ENCODE peak calls at places on chromosomes 13 and 19, in eight cellular contexts. One of them, this sample, is unnamed.

GRCh38 chr13:72820156-72820897 is 38.4 kb downstream of the PIBF1 start:
- DNase-seq in ACHN: no peak
- DNase-seq in germinal center: no peak
- DNase-seq in NCI-H2081 treated with DMSO at 0.1 percent for 48 hours: no peak
- DNase-seq in DMS153: no peak
- DNase-seq in fibroblast of pulmonary artery: peak
- DNase-seq in nucleus accumbens: no peak
- DNase-seq in HFF-Myc: no peak
- DNase-seq in this sample: no peak

GRCh38 chr19:18866800-18867123 is 29.2 kb downstream of the CERS1 start:
- DNase-seq in nucleus accumbens: no peak
- DNase-seq in fibroblast of pulmonary artery: no peak
- DNase-seq in germinal center: no peak
- DNase-seq in NCI-H2081 treated with DMSO at 0.1 percent for 48 hours: no peak
- DNase-seq in ACHN: no peak
- DNase-seq in DMS153: no peak
- DNase-seq in HFF-Myc: no peak
- DNase-seq in this sample: no peak

GRCh38 chr19:52660981-52661380 is 22.8 kb upstream of the ZNF83 start:
- DNase-seq in nucleus accumbens: no peak
- DNase-seq in germinal center: no peak
- DNase-seq in fibroblast of pulmonary artery: no peak
- DNase-seq in HFF-Myc: no peak
- DNase-seq in NCI-H2081 treated with DMSO at 0.1 percent for 48 hours: no peak
- DNase-seq in DMS153: no peak
- DNase-seq in ACHN: no peak
- DNase-seq in this sample: no peak

GRCh38 chr19:31349160-31349881 is at the start of gene TSHZ3:
- DNase-seq in ACHN: peak
- DNase-seq in HFF-Myc: no peak
- DNase-seq in nucleus accumbens: peak
- DNase-seq in NCI-H2081 treated with DMSO at 0.1 percent for 48 hours: no peak
- DNase-seq in DMS153: no peak
- DNase-seq in germinal center: no peak
- DNase-seq in fibroblast of pulmonary artery: peak
- DNase-seq in this sample: peak

GRCh38 chr13:27353166-27353583 is 71.2 kb upstream of the GTF3A start:
- DNase-seq in fibroblast of pulmonary artery: peak
- DNase-seq in DMS153: no peak
- DNase-seq in HFF-Myc: no peak
- DNase-seq in nucleus accumbens: no peak
- DNase-seq in germinal center: peak
- DNase-seq in ACHN: peak
- DNase-seq in NCI-H2081 treated with DMSO at 0.1 percent for 48 hours: no peak
- DNase-seq in this sample: no peak

GRCh38 chr19:27759896-27760295 is 1453.1 kb downstream of the UQCRFS1 start:
- DNase-seq in germinal center: no peak
- DNase-seq in DMS153: no peak
- DNase-seq in ACHN: no peak
- DNase-seq in NCI-H2081 treated with DMSO at 0.1 percent for 48 hours: no peak
- DNase-seq in fibroblast of pulmonary artery: no peak
- DNase-seq in nucleus accumbens: no peak
- DNase-seq in HFF-Myc: no peak
- DNase-seq in this sample: no peak

GRCh38 chr13:107554355-107554905 is 660.9 kb downstream of the LIG4 start:
- DNase-seq in HFF-Myc: no peak
- DNase-seq in NCI-H2081 treated with DMSO at 0.1 percent for 48 hours: no peak
- DNase-seq in fibroblast of pulmonary artery: no peak
- DNase-seq in nucleus accumbens: no peak
- DNase-seq in DMS153: peak
- DNase-seq in germinal center: no peak
- DNase-seq in ACHN: no peak
- DNase-seq in this sample: no peak

GRCh38 chr19:10105241-10106099 is 692 bp upstream of the PPAN start:
- DNase-seq in ACHN: no peak
- DNase-seq in HFF-Myc: no peak
- DNase-seq in germinal center: peak
- DNase-seq in NCI-H2081 treated with DMSO at 0.1 percent for 48 hours: no peak
- DNase-seq in fibroblast of pulmonary artery: no peak
- DNase-seq in nucleus accumbens: no peak
- DNase-seq in DMS153: no peak
- DNase-seq in this sample: no peak

GRCh38 chr19:51598159-51598915 is 27.3 kb downstream of the ZNF175 start:
- DNase-seq in fibroblast of pulmonary artery: no peak
- DNase-seq in NCI-H2081 treated with DMSO at 0.1 percent for 48 hours: no peak
- DNase-seq in ACHN: no peak
- DNase-seq in DMS153: no peak
- DNase-seq in germinal center: no peak
- DNase-seq in nucleus accumbens: no peak
- DNase-seq in HFF-Myc: no peak
- DNase-seq in this sample: no peak

GRCh38 chr19:49149652-49150105 is 5.5 kb downstream of the HRC start:
- DNase-seq in DMS153: peak
- DNase-seq in germinal center: no peak
- DNase-seq in NCI-H2081 treated with DMSO at 0.1 percent for 48 hours: no peak
- DNase-seq in fibroblast of pulmonary artery: peak
- DNase-seq in ACHN: peak
- DNase-seq in HFF-Myc: no peak
- DNase-seq in nucleus accumbens: peak
- DNase-seq in this sample: peak

GRCh38 chr19:46813570-46814358 is 25.4 kb upstream of the SLC1A5 start:
- DNase-seq in NCI-H2081 treated with DMSO at 0.1 percent for 48 hours: no peak
- DNase-seq in fibroblast of pulmonary artery: peak
- DNase-seq in DMS153: peak
- DNase-seq in HFF-Myc: no peak
- DNase-seq in germinal center: no peak
- DNase-seq in nucleus accumbens: no peak
- DNase-seq in ACHN: no peak
- DNase-seq in this sample: peak

GRCh38 chr13:39538826-39539555 is 64.0 kb downstream of the LHFPL6 start:
- DNase-seq in DMS153: peak
- DNase-seq in ACHN: no peak
- DNase-seq in HFF-Myc: peak
- DNase-seq in germinal center: no peak
- DNase-seq in fibroblast of pulmonary artery: no peak
- DNase-seq in nucleus accumbens: no peak
- DNase-seq in NCI-H2081 treated with DMSO at 0.1 percent for 48 hours: no peak
- DNase-seq in this sample: no peak

GRCh38 chr13:28423010-28423409 is 71.9 kb downstream of the FLT1 start:
- DNase-seq in nucleus accumbens: no peak
- DNase-seq in NCI-H2081 treated with DMSO at 0.1 percent for 48 hours: no peak
- DNase-seq in ACHN: no peak
- DNase-seq in HFF-Myc: no peak
- DNase-seq in DMS153: no peak
- DNase-seq in germinal center: peak
- DNase-seq in fibroblast of pulmonary artery: no peak
- DNase-seq in this sample: no peak

GRCh38 chr19:58409010-58409790 is 751 bp downstream of the ZNF584 start:
- DNase-seq in germinal center: no peak
- DNase-seq in ACHN: peak
- DNase-seq in NCI-H2081 treated with DMSO at 0.1 percent for 48 hours: no peak
- DNase-seq in HFF-Myc: no peak
- DNase-seq in fibroblast of pulmonary artery: no peak
- DNase-seq in DMS153: no peak
- DNase-seq in nucleus accumbens: no peak
- DNase-seq in this sample: no peak

GRCh38 chr13:33694546-33694945 is 123.4 kb upstream of the RFC3 start:
- DNase-seq in ACHN: no peak
- DNase-seq in fibroblast of pulmonary artery: no peak
- DNase-seq in nucleus accumbens: no peak
- DNase-seq in germinal center: no peak
- DNase-seq in DMS153: no peak
- DNase-seq in HFF-Myc: no peak
- DNase-seq in NCI-H2081 treated with DMSO at 0.1 percent for 48 hours: no peak
- DNase-seq in this sample: no peak

GRCh38 chr19:29467824-29468401 is 57.9 kb upstream of the VSTM2B start:
- DNase-seq in HFF-Myc: peak
- DNase-seq in nucleus accumbens: peak
- DNase-seq in ACHN: peak
- DNase-seq in fibroblast of pulmonary artery: peak
- DNase-seq in DMS153: no peak
- DNase-seq in germinal center: no peak
- DNase-seq in NCI-H2081 treated with DMSO at 0.1 percent for 48 hours: no peak
- DNase-seq in this sample: no peak

GRCh38 chr19:4376991-4377781 is 23.2 kb downstream of the SH3GL1 start:
- DNase-seq in DMS153: no peak
- DNase-seq in germinal center: no peak
- DNase-seq in fibroblast of pulmonary artery: no peak
- DNase-seq in NCI-H2081 treated with DMSO at 0.1 percent for 48 hours: no peak
- DNase-seq in HFF-Myc: no peak
- DNase-seq in nucleus accumbens: no peak
- DNase-seq in ACHN: no peak
- DNase-seq in this sample: no peak

GRCh38 chr13:80312967-80313366 is 28.0 kb downstream of the SPRY2 start:
- DNase-seq in DMS153: no peak
- DNase-seq in HFF-Myc: no peak
- DNase-seq in nucleus accumbens: no peak
- DNase-seq in germinal center: no peak
- DNase-seq in fibroblast of pulmonary artery: no peak
- DNase-seq in ACHN: no peak
- DNase-seq in NCI-H2081 treated with DMSO at 0.1 percent for 48 hours: no peak
- DNase-seq in this sample: no peak

GRCh38 chr13:29937836-29938235 is 87.4 kb upstream of the UBL3 start:
- DNase-seq in NCI-H2081 treated with DMSO at 0.1 percent for 48 hours: no peak
- DNase-seq in nucleus accumbens: no peak
- DNase-seq in DMS153: no peak
- DNase-seq in fibroblast of pulmonary artery: no peak
- DNase-seq in germinal center: no peak
- DNase-seq in HFF-Myc: no peak
- DNase-seq in ACHN: no peak
- DNase-seq in this sample: no peak

GRCh38 chr13:109816979-109817275 is 30.5 kb upstream of the IRS2 start:
- DNase-seq in DMS153: no peak
- DNase-seq in NCI-H2081 treated with DMSO at 0.1 percent for 48 hours: no peak
- DNase-seq in fibroblast of pulmonary artery: no peak
- DNase-seq in ACHN: peak
- DNase-seq in HFF-Myc: no peak
- DNase-seq in nucleus accumbens: no peak
- DNase-seq in germinal center: no peak
- DNase-seq in this sample: no peak

GRCh38 chr19:52991021-52991420 is 22.7 kb upstream of the ERVV-1 start:
- DNase-seq in NCI-H2081 treated with DMSO at 0.1 percent for 48 hours: no peak
- DNase-seq in HFF-Myc: no peak
- DNase-seq in germinal center: no peak
- DNase-seq in nucleus accumbens: no peak
- DNase-seq in DMS153: no peak
- DNase-seq in ACHN: no peak
- DNase-seq in fibroblast of pulmonary artery: no peak
- DNase-seq in this sample: no peak

GRCh38 chr13:113764793-113765190 is 5.8 kb downstream of the TMEM255B start:
- DNase-seq in NCI-H2081 treated with DMSO at 0.1 percent for 48 hours: no peak
- DNase-seq in fibroblast of pulmonary artery: no peak
- DNase-seq in nucleus accumbens: no peak
- DNase-seq in germinal center: no peak
- DNase-seq in ACHN: no peak
- DNase-seq in DMS153: no peak
- DNase-seq in HFF-Myc: no peak
- DNase-seq in this sample: no peak

GRCh38 chr13:114011226-114011625 is 37.4 kb upstream of the C13orf46 start:
- DNase-seq in germinal center: no peak
- DNase-seq in ACHN: no peak
- DNase-seq in HFF-Myc: no peak
- DNase-seq in NCI-H2081 treated with DMSO at 0.1 percent for 48 hours: no peak
- DNase-seq in fibroblast of pulmonary artery: no peak
- DNase-seq in DMS153: no peak
- DNase-seq in nucleus accumbens: no peak
- DNase-seq in this sample: no peak